ENCODE peak calls at places on chromosomes 4 and X, in seven cellular contexts. Z is activated naive CD8-positive, alpha-beta T cell treated with anti-CD3 and anti-CD28 coated beads for 36 hours; X is M059J; P is A172; T is NAMALWA; B is glutamatergic neuron; Q is hypothalamus. O is an unnamed sample.

GRCh38 chr4:157574606-157575005 is 354.1 kb downstream of the GRIA2 start:
- DNase-seq in P (no peak), T (no peak), Z (no peak), B (no peak), X (no peak), Q (no peak), O (no peak)

GRCh38 chrX:133660356-133660755 is 245.1 kb upstream of the GPC4 start:
- DNase-seq in P (no peak), B (no peak), Q (no peak), X (peak; percentile 82), T (no peak), Z (no peak), O (no peak)

GRCh38 chr4:100289980-100290379 is 99.7 kb upstream of the DDIT4L start:
- DNase-seq in Q (no peak), X (peak; percentile 46), Z (no peak), T (no peak), B (no peak), P (no peak), O (no peak)

GRCh38 chr4:111323496-111323895 is 700.6 kb upstream of the PITX2 start:
- DNase-seq in Z (no peak), T (no peak), B (no peak), P (peak; percentile 72), X (peak; percentile 84), Q (no peak), O (no peak)

GRCh38 chr4:127846765-127847164 is 33.9 kb upstream of the PLK4 start:
- DNase-seq in Q (no peak), B (no peak), Z (no peak), X (no peak), T (no peak), P (no peak), O (no peak)

GRCh38 chrX:14398725-14399124 is 130.6 kb upstream of the GLRA2 start:
- DNase-seq in X (peak; percentile 37), P (no peak), B (no peak), Z (no peak), Q (no peak), T (no peak), O (no peak)

GRCh38 chr4:141131738-141132688 is 1.3 kb downstream of the RNF150 start:
- DNase-seq in B (peak; percentile 64), Q (no peak), T (no peak), Z (no peak), P (no peak), X (peak; percentile 18), O (peak; percentile 25)

GRCh38 chr4:113478032-113478431 is 283.5 kb downstream of the CAMK2D start:
- DNase-seq in B (no peak), T (no peak), X (no peak), Q (no peak), P (no peak), Z (no peak), O (no peak)

GRCh38 chr4:159185593-159186023 is 82.7 kb downstream of the RAPGEF2 start:
- DNase-seq in B (no peak), X (peak; percentile 9), T (no peak), P (no peak), Q (no peak), Z (no peak), O (no peak)

GRCh38 chr4:25484243-25484721 is 107.2 kb downstream of the ANAPC4 start:
- DNase-seq in T (no peak), B (no peak), P (peak; percentile 14), Z (no peak), X (peak; percentile 50), Q (no peak), O (no peak)

GRCh38 chr4:179097741-179098140 is 1655.5 kb upstream of the AGA start:
- DNase-seq in T (peak; percentile 2), B (no peak), Z (no peak), Q (no peak), X (peak; percentile 24), P (peak; percentile 49), O (peak; percentile 60)

GRCh38 chr4:5784960-5785611 is 74.1 kb downstream of the EVC start:
- DNase-seq in Z (no peak), Q (no peak), B (peak; percentile 42), P (no peak), T (no peak), X (no peak), O (no peak)

GRCh38 chr4:38004062-38004461 is 43.9 kb downstream of the PTTG2 start:
- DNase-seq in Z (no peak), Q (no peak), T (no peak), B (no peak), P (no peak), X (peak; percentile 66), O (no peak)

GRCh38 chr4:2186133-2186864 is 55.6 kb downstream of the HAUS3 start:
- DNase-seq in Q (no peak), X (peak; percentile 53), B (no peak), T (no peak), Z (no peak), P (peak; percentile 5), O (peak; percentile 17)

GRCh38 chr4:106034751-106035150 is 139.5 kb downstream of the NPNT start:
- DNase-seq in X (peak; percentile 16), P (no peak), B (no peak), Z (no peak), T (no peak), Q (no peak), O (no peak)

GRCh38 chrX:1327651-1328304 is 8.8 kb upstream of the IL3RA start:
- DNase-seq in B (no peak), X (no peak), Z (no peak), T (no peak), Q (no peak), P (no peak), O (no peak)

GRCh38 chrX:149129767-149130166 is 375.3 kb downstream of the IDS start:
- DNase-seq in P (peak; percentile 21), T (no peak), Z (no peak), B (no peak), X (peak; percentile 1), Q (no peak), O (no peak)

O was measured in endothelial cell.